ENCODE peak calls at places on chromosomes 1 and 21, in nine cellular contexts. V, P, F, K, D, Y, N, A and B are unnamed samples.

GRCh38 chr1:228087771-228088251 is 5.3 kb downstream of the ARF1 start:
- DNase-seq in V (peak; percentile 36), P (no peak), F (peak; percentile 94), K (no peak), D (peak; percentile 53), Y (peak; percentile 65), N (peak; percentile 34), A (peak; percentile 46), B (peak; percentile 49)

GRCh38 chr21:29277442-29277841 is 21.3 kb upstream of the BACH1 start:
- DNase-seq in V (no peak), P (no peak), F (no peak), K (no peak), D (no peak), Y (no peak), N (no peak), A (no peak), B (no peak)

GRCh38 chr1:155003766-155004351 is 1.3 kb downstream of the ZBTB7B start:
- DNase-seq in V (peak; percentile 53), P (peak; percentile 85), F (peak; percentile 33), K (peak; percentile 79), D (peak; percentile 91), Y (peak; percentile 38), N (no peak), A (peak; percentile 58), B (no peak)

GRCh38 chr1:59043796-59044195 is 253.1 kb upstream of the FGGY start:
- DNase-seq in V (no peak), P (peak; percentile 60), F (no peak), K (peak; percentile 69), D (peak; percentile 92), Y (peak; percentile 89), N (no peak), A (peak; percentile 94), B (peak; percentile 66)

GRCh38 chr1:147509786-147510360 is 31.4 kb upstream of the BCL9 start:
- DNase-seq in V (no peak), P (no peak), F (no peak), K (no peak), D (no peak), Y (no peak), N (no peak), A (no peak), B (no peak)

GRCh38 chr1:85629532-85629920 is 49.0 kb downstream of the CCN1 start:
- DNase-seq in V (no peak), P (peak; percentile 91), F (no peak), K (no peak), D (no peak), Y (no peak), N (no peak), A (peak; percentile 75), B (no peak)

GRCh38 chr1:186740324-186740723 is 60.1 kb upstream of the PTGS2 start:
- DNase-seq in V (peak; percentile 23), P (no peak), F (no peak), K (no peak), D (no peak), Y (no peak), N (no peak), A (no peak), B (no peak)

GRCh38 chr1:119373465-119373864 is 4.9 kb downstream of the HAO2 start:
- DNase-seq in V (no peak), P (peak; percentile 24), F (no peak), K (no peak), D (no peak), Y (peak; percentile 31), N (no peak), A (peak; percentile 9), B (peak; percentile 47)

GRCh38 chr1:38009088-38009840 is 3.3 kb upstream of the UTP11 start:
- DNase-seq in V (peak; percentile 84), P (no peak), F (peak; percentile 77), K (no peak), D (peak; percentile 88), Y (peak; percentile 78), N (no peak), A (peak; percentile 75), B (peak; percentile 93)

GRCh38 chr21:30831194-30831765 is 1.7 kb upstream of the KRTAP7-1 start:
- DNase-seq in V (peak; percentile 53), P (peak; percentile 9), F (no peak), K (no peak), D (no peak), Y (no peak), N (no peak), A (no peak), B (peak; percentile 8)

GRCh38 chr1:234093741-234094140 is 189.3 kb downstream of the SLC35F3 start:
- DNase-seq in V (no peak), P (no peak), F (no peak), K (no peak), D (peak; percentile 81), Y (no peak), N (no peak), A (no peak), B (no peak)

GRCh38 chr1:203643213-203644045 is 16.8 kb downstream of the ATP2B4 start:
- DNase-seq in V (no peak), P (no peak), F (peak; percentile 75), K (no peak), D (no peak), Y (peak; percentile 82), N (no peak), A (peak; percentile 36), B (peak; percentile 65)

GRCh38 chr1:26971590-26971989 is 11.3 kb upstream of the KDF1 start:
- DNase-seq in V (no peak), P (no peak), F (no peak), K (no peak), D (no peak), Y (no peak), N (no peak), A (no peak), B (no peak)

GRCh38 chr1:26976621-26977510 is 16.6 kb upstream of the KDF1 start:
- DNase-seq in V (no peak), P (no peak), F (no peak), K (no peak), D (no peak), Y (no peak), N (no peak), A (no peak), B (no peak)

GRCh38 chr1:26970810-26971209 is 10.5 kb upstream of the KDF1 start:
- DNase-seq in V (no peak), P (peak; percentile 61), F (no peak), K (no peak), D (no peak), Y (no peak), N (no peak), A (no peak), B (no peak)

GRCh38 chr1:26972821-26973220 is 12.6 kb upstream of the KDF1 start:
- DNase-seq in V (no peak), P (no peak), F (no peak), K (no peak), D (no peak), Y (no peak), N (no peak), A (no peak), B (no peak)

GRCh38 chr1:26972390-26972789 is 12.1 kb upstream of the KDF1 start:
- DNase-seq in V (no peak), P (no peak), F (no peak), K (no peak), D (no peak), Y (peak; percentile 38), N (no peak), A (no peak), B (no peak)
- H3K27ac ChIP-seq in V (no peak overlapping the region), P (peak overlapping the region; percentile 73), F (no peak overlapping the region), K (no peak overlapping the region), D (no peak overlapping the region), Y (no peak overlapping the region), N (no peak overlapping the region), A (no peak overlapping the region), B (no peak overlapping the region)

DNA sequence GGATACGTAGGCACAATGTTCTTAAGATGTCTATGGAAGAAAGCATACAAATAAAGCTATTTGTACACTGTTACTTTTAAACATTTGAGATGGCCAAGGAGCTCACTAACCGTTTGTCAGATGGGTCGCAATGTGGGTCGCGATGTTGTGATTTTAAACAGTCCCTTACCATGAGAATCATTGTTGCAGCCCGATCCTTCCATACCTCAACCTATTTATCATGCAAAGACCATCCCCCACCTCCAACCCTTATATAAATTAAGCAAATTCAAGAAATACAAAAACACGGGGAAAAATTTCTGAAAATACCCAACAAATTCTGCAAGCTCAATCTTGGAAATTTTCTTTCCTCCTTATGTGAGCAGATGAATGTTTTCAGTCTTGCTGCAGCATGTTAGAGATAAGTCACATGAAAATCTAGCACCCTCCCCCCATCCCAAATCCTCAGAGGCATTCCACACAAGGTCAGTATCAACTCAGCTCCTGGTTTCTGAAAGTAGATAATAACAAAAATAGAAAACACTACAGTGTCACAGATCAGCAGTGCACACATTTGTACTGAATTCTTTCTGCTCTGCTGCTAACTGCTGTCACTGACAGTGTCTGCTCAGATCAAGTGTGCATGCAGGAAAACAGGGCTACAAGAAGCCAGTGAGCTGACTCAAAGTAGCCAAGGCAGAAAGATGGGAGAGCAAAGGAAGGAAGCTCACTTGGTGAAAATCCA is 92.9 kb upstream of the TTC39A start:
- DNase-seq in V (no peak), P (no peak), F (peak; percentile 29), K (no peak), D (no peak), Y (peak; percentile 58), N (no peak), A (peak; percentile 57), B (peak; percentile 18)
- H3K4me3 ChIP-seq in V (no peak overlapping the region), P (no peak overlapping the region), F (no peak overlapping the region), K (no peak overlapping the region), D (no peak overlapping the region), Y (no peak overlapping the region), N (peak overlapping the region; percentile 6), A (peak overlapping the region; percentile 35), B (no peak overlapping the region)

DNA sequence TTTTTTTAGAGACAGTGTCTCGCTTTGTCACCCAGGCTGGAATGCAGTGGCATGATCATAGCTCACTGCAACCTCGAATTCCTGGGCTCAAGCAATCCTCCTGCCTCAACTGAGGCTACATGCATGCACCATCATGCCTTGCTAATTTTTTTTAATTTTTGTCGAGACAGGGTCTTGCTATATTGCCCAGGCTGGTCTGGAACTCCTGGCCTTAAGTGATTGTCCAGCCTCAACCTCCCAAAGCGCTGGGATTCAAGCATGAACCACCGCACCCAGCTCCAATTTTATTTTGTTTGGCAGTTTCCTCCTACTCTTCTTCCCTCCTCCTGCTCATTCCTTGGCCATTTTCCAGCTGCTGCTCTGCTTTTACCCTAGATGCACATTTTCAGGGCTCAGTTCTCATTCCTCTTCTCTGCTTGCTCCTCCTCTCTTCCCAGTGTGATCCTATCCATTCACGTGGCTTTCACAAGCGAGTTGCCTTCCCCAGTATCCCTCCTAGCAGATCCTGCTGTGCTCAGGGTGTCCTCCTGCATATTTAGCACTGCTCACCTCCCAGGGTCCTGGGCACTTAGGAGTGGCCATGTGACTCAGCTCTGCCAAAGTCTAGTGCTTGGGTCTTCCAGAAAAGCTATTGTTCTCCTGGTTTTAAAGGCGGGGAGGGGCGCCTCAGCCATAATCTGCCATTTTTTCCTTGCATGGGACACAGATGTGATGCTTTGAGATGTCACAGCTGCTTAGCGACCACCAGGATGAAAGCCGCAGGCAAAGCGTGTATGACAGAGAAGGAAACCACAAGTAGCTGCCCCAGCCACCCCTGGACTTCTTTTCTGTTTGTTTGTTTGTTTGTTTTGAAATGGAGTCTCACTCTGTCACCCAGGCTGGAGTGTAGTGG is 33.6 kb downstream of the PSEN2 start:
- DNase-seq in V (no peak), P (no peak), F (no peak), K (no peak), D (no peak), Y (peak; percentile 73), N (no peak), A (no peak), B (peak; percentile 68)
- H3K27ac ChIP-seq in V (no peak overlapping the region), P (no peak overlapping the region), F (no peak overlapping the region), K (no peak overlapping the region), D (no peak overlapping the region), Y (no peak overlapping the region), N (no peak overlapping the region), A (no peak overlapping the region), B (no peak overlapping the region)

GRCh38 chr1:216207154-216207553 is 216.1 kb downstream of the USH2A start:
- DNase-seq in V (no peak), P (no peak), F (no peak), K (no peak), D (no peak), Y (no peak), N (no peak), A (no peak), B (no peak)
- H3K4me3 ChIP-seq in V (no peak overlapping the region), P (no peak overlapping the region), F (no peak overlapping the region), K (no peak overlapping the region), D (no peak overlapping the region), Y (no peak overlapping the region), N (no peak overlapping the region), A (no peak overlapping the region), B (no peak overlapping the region)